ENCODE peak calls at places on chromosomes 13 and 19, in ten cellular contexts. One of them, this sample, is unnamed.
A peak's percentile ranks its signal among the peaks of the same experiment; 100 is the strongest.

GRCh38 chr13:68304287-68304893 is 1074.3 kb upstream of the PCDH9 start:
- DNase-seq in H54: peak; percentile 8
- DNase-seq in T-cell: no peak
- DNase-seq in HFFc6: no peak
- DNase-seq in NCI-H1930: no peak
- DNase-seq in hypothalamus: no peak
- DNase-seq in NCI-H1092: peak; percentile 29
- DNase-seq in EH: no peak
- DNase-seq in pons: peak; percentile 31
- DNase-seq in body of pancreas: no peak
- DNase-seq in this sample: peak; percentile 1

GRCh38 chr13:43390101-43390500 is 366.7 kb downstream of the DNAJC15 start:
- DNase-seq in H54: no peak
- DNase-seq in T-cell: no peak
- DNase-seq in HFFc6: no peak
- DNase-seq in NCI-H1930: peak; percentile 16
- DNase-seq in hypothalamus: no peak
- DNase-seq in NCI-H1092: no peak
- DNase-seq in EH: peak; percentile 50
- DNase-seq in pons: no peak
- DNase-seq in body of pancreas: no peak
- DNase-seq in this sample: no peak

GRCh38 chr19:38490861-38491260 is 57.4 kb downstream of the RYR1 start:
- DNase-seq in H54: no peak
- DNase-seq in T-cell: no peak
- DNase-seq in HFFc6: no peak
- DNase-seq in NCI-H1930: no peak
- DNase-seq in hypothalamus: no peak
- DNase-seq in NCI-H1092: no peak
- DNase-seq in EH: no peak
- DNase-seq in pons: no peak
- DNase-seq in body of pancreas: no peak
- DNase-seq in this sample: no peak

GRCh38 chr19:43353606-43354304 is at the start of gene CD177:
- DNase-seq in H54: no peak
- DNase-seq in T-cell: no peak
- DNase-seq in HFFc6: no peak
- DNase-seq in NCI-H1930: no peak
- DNase-seq in hypothalamus: no peak
- DNase-seq in NCI-H1092: no peak
- DNase-seq in EH: no peak
- DNase-seq in pons: no peak
- DNase-seq in body of pancreas: no peak
- DNase-seq in this sample: no peak

GRCh38 chr19:10419200-10419645 is 1.1 kb upstream of the PDE4A start:
- DNase-seq in H54: no peak
- DNase-seq in T-cell: no peak
- DNase-seq in HFFc6: no peak
- DNase-seq in NCI-H1930: no peak
- DNase-seq in hypothalamus: no peak
- DNase-seq in NCI-H1092: no peak
- DNase-seq in EH: peak; percentile 27
- DNase-seq in pons: no peak
- DNase-seq in body of pancreas: no peak
- DNase-seq in this sample: no peak

GRCh38 chr13:97231832-97232201 is 9.7 kb downstream of the MBNL2 start:
- DNase-seq in H54: no peak
- DNase-seq in T-cell: no peak
- DNase-seq in HFFc6: peak; percentile 88
- DNase-seq in NCI-H1930: no peak
- DNase-seq in hypothalamus: no peak
- DNase-seq in NCI-H1092: no peak
- DNase-seq in EH: peak; percentile 92
- DNase-seq in pons: no peak
- DNase-seq in body of pancreas: no peak
- DNase-seq in this sample: no peak

GRCh38 chr19:36246006-36246391 is 31.1 kb downstream of the ZNF146 start:
- DNase-seq in H54: no peak
- DNase-seq in T-cell: no peak
- DNase-seq in HFFc6: no peak
- DNase-seq in NCI-H1930: no peak
- DNase-seq in hypothalamus: no peak
- DNase-seq in NCI-H1092: no peak
- DNase-seq in EH: no peak
- DNase-seq in pons: no peak
- DNase-seq in body of pancreas: no peak
- DNase-seq in this sample: no peak

GRCh38 chr13:95627590-95627989 is 16.9 kb downstream of the DZIP1 start:
- DNase-seq in H54: no peak
- DNase-seq in T-cell: no peak
- DNase-seq in HFFc6: peak; percentile 58
- DNase-seq in NCI-H1930: no peak
- DNase-seq in hypothalamus: no peak
- DNase-seq in NCI-H1092: no peak
- DNase-seq in EH: peak; percentile 72
- DNase-seq in pons: no peak
- DNase-seq in body of pancreas: no peak
- DNase-seq in this sample: no peak

GRCh38 chr19:19110410-19111137 is 27.7 kb downstream of the TMEM161A start:
- DNase-seq in H54: no peak
- DNase-seq in T-cell: no peak
- DNase-seq in HFFc6: no peak
- DNase-seq in NCI-H1930: no peak
- DNase-seq in hypothalamus: peak; percentile 11
- DNase-seq in NCI-H1092: no peak
- DNase-seq in EH: peak; percentile 14
- DNase-seq in pons: no peak
- DNase-seq in body of pancreas: no peak
- DNase-seq in this sample: no peak

GRCh38 chr19:18278521-18279265 is 2.7 kb downstream of the JUND start:
- DNase-seq in H54: no peak
- DNase-seq in T-cell: peak; percentile 61
- DNase-seq in HFFc6: peak; percentile 40
- DNase-seq in NCI-H1930: no peak
- DNase-seq in hypothalamus: no peak
- DNase-seq in NCI-H1092: no peak
- DNase-seq in EH: peak; percentile 20
- DNase-seq in pons: no peak
- DNase-seq in body of pancreas: peak; percentile 64
- DNase-seq in this sample: no peak

GRCh38 chr19:4088975-4089374 is 22.3 kb upstream of the ZBTB7A start:
- DNase-seq in H54: no peak
- DNase-seq in T-cell: peak; percentile 55
- DNase-seq in HFFc6: no peak
- DNase-seq in NCI-H1930: no peak
- DNase-seq in hypothalamus: no peak
- DNase-seq in NCI-H1092: no peak
- DNase-seq in EH: no peak
- DNase-seq in pons: no peak
- DNase-seq in body of pancreas: no peak
- DNase-seq in this sample: no peak

GRCh38 chr19:8261347-8261746 is 46.8 kb downstream of the CD320 start:
- DNase-seq in H54: no peak
- DNase-seq in T-cell: no peak
- DNase-seq in HFFc6: no peak
- DNase-seq in NCI-H1930: no peak
- DNase-seq in hypothalamus: no peak
- DNase-seq in NCI-H1092: no peak
- DNase-seq in EH: no peak
- DNase-seq in pons: no peak
- DNase-seq in body of pancreas: no peak
- DNase-seq in this sample: no peak

GRCh38 chr19:55117063-55117635 is 288 bp downstream of the PPP1R12C start:
- DNase-seq in H54: peak; percentile 63
- DNase-seq in T-cell: no peak
- DNase-seq in HFFc6: no peak
- DNase-seq in NCI-H1930: no peak
- DNase-seq in hypothalamus: no peak
- DNase-seq in NCI-H1092: no peak
- DNase-seq in EH: no peak
- DNase-seq in pons: no peak
- DNase-seq in body of pancreas: no peak
- DNase-seq in this sample: no peak

GRCh38 chr19:32373614-32374295 is 28.3 kb downstream of the ZNF507 start:
- DNase-seq in H54: peak; percentile 47
- DNase-seq in T-cell: no peak
- DNase-seq in HFFc6: peak; percentile 99
- DNase-seq in NCI-H1930: no peak
- DNase-seq in hypothalamus: no peak
- DNase-seq in NCI-H1092: no peak
- DNase-seq in EH: peak; percentile 100
- DNase-seq in pons: peak; percentile 83
- DNase-seq in body of pancreas: peak; percentile 77
- DNase-seq in this sample: peak; percentile 28

GRCh38 chr19:10191347-10191746 is 3.4 kb downstream of the DNMT1 start:
- DNase-seq in H54: no peak
- DNase-seq in T-cell: no peak
- DNase-seq in HFFc6: peak; percentile 74
- DNase-seq in NCI-H1930: no peak
- DNase-seq in hypothalamus: no peak
- DNase-seq in NCI-H1092: no peak
- DNase-seq in EH: peak; percentile 85
- DNase-seq in pons: no peak
- DNase-seq in body of pancreas: peak; percentile 33
- DNase-seq in this sample: no peak

GRCh38 chr19:46082728-46083050 is 41.8 kb downstream of the IGFL3 start:
- DNase-seq in H54: no peak
- DNase-seq in T-cell: no peak
- DNase-seq in HFFc6: peak; percentile 9
- DNase-seq in NCI-H1930: no peak
- DNase-seq in hypothalamus: no peak
- DNase-seq in NCI-H1092: no peak
- DNase-seq in EH: peak; percentile 41
- DNase-seq in pons: no peak
- DNase-seq in body of pancreas: no peak
- DNase-seq in this sample: no peak

GRCh38 chr13:77836423-77836822 is 82.2 kb downstream of the EDNRB start:
- DNase-seq in H54: no peak
- DNase-seq in T-cell: no peak
- DNase-seq in HFFc6: no peak
- DNase-seq in NCI-H1930: no peak
- DNase-seq in hypothalamus: no peak
- DNase-seq in NCI-H1092: no peak
- DNase-seq in EH: no peak
- DNase-seq in pons: peak; percentile 46
- DNase-seq in body of pancreas: no peak
- DNase-seq in this sample: no peak

GRCh38 chr19:27833031-27833430 is 1379.9 kb downstream of the UQCRFS1 start:
- DNase-seq in H54: no peak
- DNase-seq in T-cell: no peak
- DNase-seq in HFFc6: no peak
- DNase-seq in NCI-H1930: no peak
- DNase-seq in hypothalamus: no peak
- DNase-seq in NCI-H1092: no peak
- DNase-seq in EH: no peak
- DNase-seq in pons: no peak
- DNase-seq in body of pancreas: no peak
- DNase-seq in this sample: no peak

GRCh38 chr13:48532146-48532472 is 771 bp downstream of the RCBTB2 start:
- DNase-seq in H54: no peak
- DNase-seq in T-cell: no peak
- DNase-seq in HFFc6: peak; percentile 22
- DNase-seq in NCI-H1930: no peak
- DNase-seq in hypothalamus: no peak
- DNase-seq in NCI-H1092: no peak
- DNase-seq in EH: peak; percentile 58
- DNase-seq in pons: peak; percentile 73
- DNase-seq in body of pancreas: no peak
- DNase-seq in this sample: peak; percentile 30

GRCh38 chr13:21537105-21537504 is 66.9 kb downstream of the MICU2 start:
- DNase-seq in H54: no peak
- DNase-seq in T-cell: no peak
- DNase-seq in HFFc6: no peak
- DNase-seq in NCI-H1930: no peak
- DNase-seq in hypothalamus: no peak
- DNase-seq in NCI-H1092: no peak
- DNase-seq in EH: peak; percentile 17
- DNase-seq in pons: no peak
- DNase-seq in body of pancreas: no peak
- DNase-seq in this sample: no peak

GRCh38 chr13:75685239-75685697 is 49.1 kb downstream of the LMO7 start:
- DNase-seq in H54: no peak
- DNase-seq in T-cell: no peak
- DNase-seq in HFFc6: peak; percentile 92
- DNase-seq in NCI-H1930: peak; percentile 24
- DNase-seq in hypothalamus: no peak
- DNase-seq in NCI-H1092: peak; percentile 73
- DNase-seq in EH: peak; percentile 97
- DNase-seq in pons: no peak
- DNase-seq in body of pancreas: no peak
- DNase-seq in this sample: peak; percentile 3

GRCh38 chr19:32097620-32098019 is 247.8 kb upstream of the ZNF507 start:
- DNase-seq in H54: no peak
- DNase-seq in T-cell: no peak
- DNase-seq in HFFc6: no peak
- DNase-seq in NCI-H1930: no peak
- DNase-seq in hypothalamus: no peak
- DNase-seq in NCI-H1092: no peak
- DNase-seq in EH: no peak
- DNase-seq in pons: no peak
- DNase-seq in body of pancreas: no peak
- DNase-seq in this sample: no peak

GRCh38 chr19:5996598-5997320 is 18.8 kb upstream of the RANBP3 start:
- DNase-seq in H54: no peak
- DNase-seq in T-cell: no peak
- DNase-seq in HFFc6: no peak
- DNase-seq in NCI-H1930: no peak
- DNase-seq in hypothalamus: no peak
- DNase-seq in NCI-H1092: no peak
- DNase-seq in EH: no peak
- DNase-seq in pons: no peak
- DNase-seq in body of pancreas: no peak
- DNase-seq in this sample: no peak

GRCh38 chr13:31208554-31209122 is 8.9 kb downstream of the B3GLCT start:
- DNase-seq in H54: no peak
- DNase-seq in T-cell: no peak
- DNase-seq in HFFc6: no peak
- DNase-seq in NCI-H1930: no peak
- DNase-seq in hypothalamus: no peak
- DNase-seq in NCI-H1092: no peak
- DNase-seq in EH: no peak
- DNase-seq in pons: no peak
- DNase-seq in body of pancreas: no peak
- DNase-seq in this sample: no peak

GRCh38 chr13:97257800-97258799 is 36.0 kb downstream of the MBNL2 start:
- DNase-seq in H54: peak; percentile 58
- DNase-seq in T-cell: no peak
- DNase-seq in HFFc6: peak; percentile 90
- DNase-seq in NCI-H1930: no peak
- DNase-seq in hypothalamus: no peak
- DNase-seq in NCI-H1092: no peak
- DNase-seq in EH: peak; percentile 86
- DNase-seq in pons: no peak
- DNase-seq in body of pancreas: peak; percentile 83
- DNase-seq in this sample: no peak